ENCODE peak calls at places on chromosomes 3 and 15, in nine cellular contexts. Q, N, T, R, G, M, V, P and S are unnamed samples.
A peak's percentile ranks its signal among the peaks of the same experiment; 100 is the strongest.

GRCh38 chr3:168096210-168096795 is 579 bp upstream of the GOLIM4 start:
- DNase-seq in Q (peak; percentile 64), N (peak; percentile 75), T (peak; percentile 52), R (peak; percentile 79), G (peak; percentile 76), M (peak; percentile 94), V (no peak), P (no peak), S (no peak)

GRCh38 chr3:23797490-23797889 is 8.3 kb upstream of the UBE2E1 start:
- DNase-seq in Q (no peak), N (no peak), T (no peak), R (no peak), G (no peak), M (no peak), V (no peak), P (no peak), S (no peak)

GRCh38 chr15:99568548-99569352 is 3.0 kb downstream of the MEF2A start:
- DNase-seq in Q (no peak), N (no peak), T (no peak), R (no peak), G (no peak), M (no peak), V (no peak), P (no peak), S (no peak)

GRCh38 chr3:107710851-107711250 is 188.1 kb downstream of the BBX start:
- DNase-seq in Q (peak; percentile 57), N (no peak), T (peak; percentile 38), R (no peak), G (no peak), M (no peak), V (no peak), P (no peak), S (no peak)

GRCh38 chr3:1942751-1943150 is 155.9 kb upstream of the CNTN4 start:
- DNase-seq in Q (no peak), N (no peak), T (no peak), R (no peak), G (no peak), M (no peak), V (no peak), P (no peak), S (no peak)

GRCh38 chr3:29746163-29746562 is 465.3 kb downstream of the RBMS3 start:
- DNase-seq in Q (no peak), N (no peak), T (no peak), R (no peak), G (no peak), M (no peak), V (no peak), P (no peak), S (no peak)

GRCh38 chr3:173685471-173685870 is 287.9 kb downstream of the NLGN1 start:
- DNase-seq in Q (no peak), N (no peak), T (no peak), R (no peak), G (no peak), M (no peak), V (no peak), P (no peak), S (no peak)

GRCh38 chr3:17738921-17739320 is 3.5 kb downstream of the TBC1D5 start:
- DNase-seq in Q (no peak), N (no peak), T (no peak), R (no peak), G (no peak), M (no peak), V (no peak), P (no peak), S (no peak)

GRCh38 chr3:72350761-72351505 is 497.3 kb downstream of the SHQ1 start:
- DNase-seq in Q (no peak), N (no peak), T (no peak), R (no peak), G (peak; percentile 49), M (no peak), V (no peak), P (no peak), S (no peak)

GRCh38 chr3:47385007-47385406 is 4.2 kb downstream of the PTPN23 start:
- DNase-seq in Q (no peak), N (no peak), T (no peak), R (no peak), G (no peak), M (no peak), V (no peak), P (no peak), S (no peak)

GRCh38 chr3:126267976-126268615 is 87.7 kb upstream of the ALDH1L1 start:
- DNase-seq in Q (peak; percentile 57), N (no peak), T (no peak), R (no peak), G (no peak), M (no peak), V (no peak), P (no peak), S (no peak)